ENCODE peak calls at places on chromosomes 2 and 18, in five cellular contexts. G is astrocyte of the spinal cord, P is hepatocyte, Q is tibial artery, Y is WERI-Rb-1. V is an unnamed sample.
A peak's percentile ranks its signal among the peaks of the same experiment; 100 is the strongest.

GRCh38 chr2:29022455-29023128 is 41.5 kb downstream of the TOGARAM2 start:
- DNase-seq in P (no peak), G (peak; percentile 90), Q (no peak), Y (no peak), V (no peak)

GRCh38 chr2:17300141-17300540 is 218.1 kb downstream of the RAD51AP2 start:
- DNase-seq in P (peak; percentile 39), Y (no peak), Q (no peak), G (peak; percentile 85), V (no peak)

GRCh38 chr2:18496516-18496915 is 63.9 kb downstream of the RDH14 start:
- DNase-seq in Q (no peak), G (no peak), P (no peak), Y (no peak), V (no peak)

GRCh38 chr2:29309090-29310054 is 194.2 kb downstream of the CLIP4 start:
- DNase-seq in Q (no peak), G (peak; percentile 60), P (peak; percentile 87), Y (peak; percentile 81), V (peak; percentile 56)

GRCh38 chr2:181658444-181658843 is 1.5 kb upstream of the CERKL start:
- DNase-seq in G (no peak), Q (no peak), Y (peak; percentile 75), P (no peak), V (no peak)

GRCh38 chr2:127551221-127551930 is 15.9 kb downstream of the MYO7B start:
- DNase-seq in P (no peak), Q (no peak), G (no peak), Y (no peak), V (peak; percentile 57)

GRCh38 chr2:64919261-64919660 is 69.9 kb upstream of the SLC1A4 start:
- DNase-seq in P (no peak), Y (no peak), G (no peak), Q (no peak), V (no peak)

GRCh38 chr2:95174031-95174430 is 8.4 kb downstream of the ZNF2 start:
- DNase-seq in G (no peak), P (no peak), Q (no peak), Y (no peak), V (no peak)

GRCh38 chr2:222025891-222026271 is 272.9 kb downstream of the PAX3 start:
- DNase-seq in G (no peak), P (no peak), Y (no peak), Q (no peak), V (no peak)

GRCh38 chr2:28620801-28621171 is 124.9 kb downstream of the PLB1 start:
- DNase-seq in P (no peak), Y (no peak), Q (peak; percentile 64), G (no peak), V (no peak)

GRCh38 chr2:43210467-43211303 is 15.7 kb downstream of the ZFP36L2 start:
- DNase-seq in G (peak; percentile 66), Y (no peak), Q (peak; percentile 75), P (peak; percentile 80), V (peak; percentile 54)

GRCh38 chr2:236051351-236051750 is 116.8 kb downstream of the GBX2 start:
- DNase-seq in Q (no peak), G (no peak), P (no peak), Y (no peak), V (no peak)

GRCh38 chr2:226798422-226799210 is 1.0 kb downstream of the IRS1 start:
- DNase-seq in G (peak; percentile 79), P (peak; percentile 71), Q (peak; percentile 72), Y (no peak), V (peak; percentile 39)

GRCh38 chr2:2613279-2614199 is 282.5 kb upstream of the MYT1L start:
- DNase-seq in G (peak; percentile 89), P (peak; percentile 96), Q (peak; percentile 84), Y (peak; percentile 97), V (peak; percentile 96)

GRCh38 chr2:63834401-63834800 is 7.3 kb upstream of the UGP2 start:
- DNase-seq in P (no peak), G (no peak), Y (no peak), Q (no peak), V (no peak)

GRCh38 chr18:22422909-22423548 is 5.3 kb upstream of the CTAGE1 start:
- DNase-seq in P (no peak), G (no peak), Y (no peak), Q (no peak), V (peak; percentile 17)

GRCh38 chr2:28164280-28164801 is 228.3 kb upstream of the FOSL2 start:
- DNase-seq in Y (no peak), Q (no peak), G (no peak), P (peak; percentile 68), V (no peak)

GRCh38 chr2:30796723-30797122 is 10.5 kb downstream of the CAPN13 start:
- DNase-seq in Y (no peak), Q (no peak), P (peak; percentile 25), G (no peak), V (no peak)

GRCh38 chr2:25349397-25349796 is 7.7 kb upstream of the DNMT3A start:
- DNase-seq in Y (no peak), G (peak; percentile 18), Q (no peak), P (no peak), V (no peak)

GRCh38 chr2:44392338-44392943 is 30.7 kb downstream of the CAMKMT start:
- DNase-seq in P (peak; percentile 65), G (peak; percentile 32), Q (no peak), Y (peak; percentile 58), V (no peak)

GRCh38 chr2:75289771-75290170 is 90.5 kb upstream of the TACR1 start:
- DNase-seq in Q (no peak), P (no peak), G (peak; percentile 22), Y (no peak), V (no peak)

GRCh38 chr2:60926751-60927568 is 45.6 kb downstream of the REL start:
- DNase-seq in P (no peak), G (no peak), Y (no peak), Q (no peak), V (no peak)

DNA sequence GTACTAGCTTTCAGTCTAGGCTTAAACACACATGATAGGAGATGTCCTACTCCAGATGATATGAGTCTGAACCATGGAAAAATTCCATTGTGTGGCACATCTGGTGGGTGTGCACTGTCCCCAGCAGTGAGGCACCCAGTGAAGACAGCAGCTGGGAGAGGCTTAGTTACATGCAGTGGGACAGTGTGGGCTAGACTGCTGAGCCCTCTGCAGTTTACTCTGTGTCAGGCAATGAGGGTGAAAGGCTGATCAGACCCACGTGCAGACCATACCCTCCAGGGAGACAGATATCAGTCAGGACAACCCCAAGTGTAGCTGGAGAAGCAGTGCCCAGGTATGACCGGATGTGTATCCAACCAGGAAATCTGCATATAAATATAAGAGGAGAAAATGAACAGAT is 13.4 kb downstream of the IL37 start:
- DNase-seq in G (no peak), Y (no peak), P (no peak), Q (no peak), V (no peak)
- H3K4me3 ChIP-seq in G (no peak overlapping the region), Y (no peak overlapping the region), P (no peak overlapping the region), Q (no peak overlapping the region), V (no peak overlapping the region)

GRCh38 chr2:218369374-218369773 is 12.7 kb upstream of the SLC11A1 start:
- DNase-seq in P (no peak), Y (no peak), Q (no peak), G (no peak), V (no peak)

GRCh38 chr2:218368150-218368528 is 11.5 kb downstream of the CATIP start:
- DNase-seq in P (no peak), Y (no peak), Q (no peak), G (no peak), V (no peak)

GRCh38 chr2:218368621-218369153 is 12.0 kb downstream of the CATIP start:
- DNase-seq in Q (no peak), G (no peak), P (no peak), Y (no peak), V (no peak)

GRCh38 chr2:218371987-218372358 is 10.1 kb upstream of the SLC11A1 start:
- DNase-seq in G (no peak), P (no peak), Q (no peak), Y (no peak), V (no peak)

GRCh38 chr2:218370410-218371063 is 11.5 kb upstream of the SLC11A1 start:
- DNase-seq in P (peak; percentile 58), G (no peak), Q (peak; percentile 86), Y (no peak), V (no peak)
- TF ChIP-seq CTCF in P (no peak), G (no peak), Q (no peak), Y (no peak), V (no peak)

GRCh38 chr2:188984680-188985079 is 10.5 kb downstream of the COL3A1 start:
- DNase-seq in Y (no peak), G (peak; percentile 90), Q (peak; percentile 68), P (peak; percentile 60), V (no peak)
- H3K4me3 ChIP-seq in Y (no peak overlapping the region), G (no peak overlapping the region), Q (no peak overlapping the region), P (no peak overlapping the region), V (no peak overlapping the region)

DNA sequence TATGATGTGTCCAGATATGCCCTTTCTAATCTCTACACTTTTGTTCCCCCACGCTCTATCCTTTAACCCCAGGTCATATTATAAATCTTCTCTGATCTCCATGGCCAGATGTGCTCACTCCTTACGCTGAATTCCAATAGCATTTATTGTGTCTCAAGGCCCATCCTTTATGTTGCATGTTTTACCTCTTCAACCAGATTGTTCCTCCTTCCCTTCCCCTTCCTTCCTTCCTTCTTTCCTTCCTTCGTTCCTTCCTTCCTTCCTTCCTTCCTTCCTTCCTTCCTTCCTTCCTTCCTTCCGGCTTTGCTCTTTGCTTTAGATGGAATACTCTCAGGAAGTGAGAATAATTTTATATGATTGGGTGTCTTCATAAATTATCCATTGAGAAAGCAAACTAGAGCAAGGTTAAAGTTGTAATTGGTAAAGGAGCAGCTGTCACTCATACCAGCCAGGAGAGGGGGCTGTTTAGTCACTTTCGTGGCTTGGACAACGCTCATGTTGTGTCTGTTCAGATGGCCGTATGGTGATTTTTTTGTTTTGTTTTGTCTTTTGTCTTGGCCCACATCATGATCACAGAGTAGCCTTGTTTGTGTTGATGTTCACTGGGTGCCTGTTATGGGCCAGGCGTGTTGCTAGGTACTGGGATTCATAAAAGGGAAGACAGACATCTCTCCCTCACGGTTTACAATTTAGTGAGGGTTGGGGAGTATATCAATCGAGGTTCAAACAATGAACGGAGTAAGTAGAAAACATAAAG is 68.0 kb downstream of the DAW1 start:
- DNase-seq in Q (no peak), Y (peak; percentile 46), G (peak; percentile 41), P (peak; percentile 53), V (no peak)
- TF ChIP-seq CTCF in Q (no peak), Y (peak; percentile 79), G (peak; percentile 61), P (peak; percentile 67), V (no peak)

GRCh38 chr2:197497301-197497700 is 2.3 kb downstream of the HSPD1 start:
- DNase-seq in P (no peak), Q (no peak), G (no peak), Y (no peak), V (no peak)

GRCh38 chr2:197498937-197499593 is 575 bp downstream of the HSPD1 start:
- DNase-seq in G (peak; percentile 47), Q (peak; percentile 77), P (peak; percentile 84), Y (peak; percentile 47), V (peak; percentile 93)

GRCh38 chr2:197498627-197498936 is 1.1 kb downstream of the HSPD1 start:
- DNase-seq in P (no peak), G (no peak), Q (no peak), Y (no peak), V (no peak)

GRCh38 chr2:197495433-197496134 is 4.1 kb downstream of the HSPD1 start:
- DNase-seq in Y (no peak), Q (no peak), P (no peak), G (no peak), V (no peak)

GRCh38 chr2:197496695-197497094 is 2.9 kb downstream of the HSPD1 start:
- DNase-seq in Y (no peak), P (no peak), Q (no peak), G (no peak), V (no peak)
- H3K4me3 ChIP-seq in Y (no peak overlapping the region), P (no peak overlapping the region), Q (no peak overlapping the region), G (no peak overlapping the region), V (no peak overlapping the region)

GRCh38 chr18:47150029-47150823 is at the start of gene HDHD2:
- DNase-seq in Q (peak; percentile 90), G (peak; percentile 83), Y (peak; percentile 95), P (peak; percentile 88), V (peak; percentile 95)
- TF ChIP-seq CTCF in Q (no peak), G (peak; percentile 8), Y (peak; percentile 12), P (no peak), V (no peak)